ENCODE peak calls at places on chromosome 1, in eight cellular contexts. One of them, this sample, is unnamed.

GRCh38 chr1:100077525-100077924 is 55.2 kb downstream of the SASS6 start:
- DNase-seq in cardiac muscle cell: no peak
- DNase-seq in thyroid gland: no peak
- DNase-seq in K562: no peak
- DNase-seq in HepG2: no peak
- DNase-seq in hepatocyte: no peak
- DNase-seq in psoas muscle: no peak
- DNase-seq in heart left ventricle: no peak
- DNase-seq in this sample: no peak

GRCh38 chr1:33320619-33321165 is at the start of gene A3GALT2:
- DNase-seq in cardiac muscle cell: no peak
- DNase-seq in thyroid gland: no peak
- DNase-seq in K562: no peak
- DNase-seq in HepG2: no peak
- DNase-seq in hepatocyte: no peak
- DNase-seq in psoas muscle: no peak
- DNase-seq in heart left ventricle: no peak
- DNase-seq in this sample: no peak

GRCh38 chr1:23422955-23423354 is 1.6 kb downstream of the TCEA3 start:
- DNase-seq in cardiac muscle cell: no peak
- DNase-seq in thyroid gland: peak
- DNase-seq in K562: no peak
- DNase-seq in HepG2: no peak
- DNase-seq in hepatocyte: no peak
- DNase-seq in psoas muscle: no peak
- DNase-seq in heart left ventricle: no peak
- DNase-seq in this sample: no peak

GRCh38 chr1:221565718-221566117 is 176.2 kb downstream of the DUSP10 start:
- DNase-seq in cardiac muscle cell: peak
- DNase-seq in thyroid gland: no peak
- DNase-seq in K562: no peak
- DNase-seq in HepG2: no peak
- DNase-seq in hepatocyte: no peak
- DNase-seq in psoas muscle: no peak
- DNase-seq in heart left ventricle: no peak
- DNase-seq in this sample: no peak

GRCh38 chr1:99849413-99849743 is 783 bp upstream of the AGL start:
- DNase-seq in cardiac muscle cell: no peak
- DNase-seq in thyroid gland: peak
- DNase-seq in K562: peak
- DNase-seq in HepG2: peak
- DNase-seq in hepatocyte: peak
- DNase-seq in psoas muscle: no peak
- DNase-seq in heart left ventricle: no peak
- DNase-seq in this sample: no peak

GRCh38 chr1:10716840-10717239 is 79.6 kb downstream of the CASZ1 start:
- DNase-seq in cardiac muscle cell: peak
- DNase-seq in thyroid gland: no peak
- DNase-seq in K562: no peak
- DNase-seq in HepG2: no peak
- DNase-seq in hepatocyte: no peak
- DNase-seq in psoas muscle: no peak
- DNase-seq in heart left ventricle: no peak
- DNase-seq in this sample: no peak

GRCh38 chr1:75797606-75798216 is 1.0 kb downstream of the MSH4 start:
- DNase-seq in cardiac muscle cell: no peak
- DNase-seq in thyroid gland: no peak
- DNase-seq in K562: no peak
- DNase-seq in HepG2: no peak
- DNase-seq in hepatocyte: no peak
- DNase-seq in psoas muscle: no peak
- DNase-seq in heart left ventricle: no peak
- DNase-seq in this sample: no peak

GRCh38 chr1:110119843-110120242 is 7.6 kb downstream of the UBL4B start:
- DNase-seq in cardiac muscle cell: no peak
- DNase-seq in thyroid gland: no peak
- DNase-seq in K562: no peak
- DNase-seq in HepG2: no peak
- DNase-seq in hepatocyte: no peak
- DNase-seq in psoas muscle: no peak
- DNase-seq in heart left ventricle: no peak
- DNase-seq in this sample: no peak

GRCh38 chr1:1040004-1040991 is 20.4 kb downstream of the AGRN start:
- DNase-seq in cardiac muscle cell: peak
- DNase-seq in thyroid gland: peak
- DNase-seq in K562: peak
- DNase-seq in HepG2: no peak
- DNase-seq in hepatocyte: peak
- DNase-seq in psoas muscle: peak
- DNase-seq in heart left ventricle: peak
- DNase-seq in this sample: peak

GRCh38 chr1:161261859-161262225 is 3.3 kb downstream of the PCP4L1 start:
- DNase-seq in cardiac muscle cell: no peak
- DNase-seq in thyroid gland: no peak
- DNase-seq in K562: no peak
- DNase-seq in HepG2: no peak
- DNase-seq in hepatocyte: no peak
- DNase-seq in psoas muscle: no peak
- DNase-seq in heart left ventricle: no peak
- DNase-seq in this sample: no peak

GRCh38 chr1:25700124-25700523 is 83.5 kb downstream of the MAN1C1 start:
- DNase-seq in cardiac muscle cell: peak
- DNase-seq in thyroid gland: peak
- DNase-seq in K562: no peak
- DNase-seq in HepG2: no peak
- DNase-seq in hepatocyte: peak
- DNase-seq in psoas muscle: peak
- DNase-seq in heart left ventricle: peak
- DNase-seq in this sample: no peak

GRCh38 chr1:234214129-234214910 is 158.9 kb upstream of the COA6 start:
- DNase-seq in cardiac muscle cell: peak
- DNase-seq in thyroid gland: peak
- DNase-seq in K562: no peak
- DNase-seq in HepG2: no peak
- DNase-seq in hepatocyte: peak
- DNase-seq in psoas muscle: peak
- DNase-seq in heart left ventricle: peak
- DNase-seq in this sample: no peak
- TF ChIP-seq CTCF in cardiac muscle cell: no peak
- TF ChIP-seq CTCF in thyroid gland: no peak
- TF ChIP-seq CTCF in K562: no peak
- TF ChIP-seq CTCF in HepG2: peak
- TF ChIP-seq CTCF in hepatocyte: no peak
- TF ChIP-seq CTCF in psoas muscle: no peak
- TF ChIP-seq CTCF in heart left ventricle: no peak
- TF ChIP-seq CTCF in this sample: no peak

GRCh38 chr1:66154394-66154793 is 361.7 kb downstream of the PDE4B start:
- DNase-seq in cardiac muscle cell: no peak
- DNase-seq in thyroid gland: peak
- DNase-seq in K562: no peak
- DNase-seq in HepG2: no peak
- DNase-seq in hepatocyte: no peak
- DNase-seq in psoas muscle: no peak
- DNase-seq in heart left ventricle: no peak
- DNase-seq in this sample: no peak

GRCh38 chr1:66160719-66161118 is 368.0 kb downstream of the PDE4B start:
- DNase-seq in cardiac muscle cell: no peak
- DNase-seq in thyroid gland: no peak
- DNase-seq in K562: no peak
- DNase-seq in HepG2: no peak
- DNase-seq in hepatocyte: no peak
- DNase-seq in psoas muscle: no peak
- DNase-seq in heart left ventricle: no peak
- DNase-seq in this sample: no peak

GRCh38 chr1:66152034-66152433 is 359.3 kb downstream of the PDE4B start:
- DNase-seq in cardiac muscle cell: no peak
- DNase-seq in thyroid gland: no peak
- DNase-seq in K562: no peak
- DNase-seq in HepG2: no peak
- DNase-seq in hepatocyte: no peak
- DNase-seq in psoas muscle: no peak
- DNase-seq in heart left ventricle: no peak
- DNase-seq in this sample: no peak

DNA sequence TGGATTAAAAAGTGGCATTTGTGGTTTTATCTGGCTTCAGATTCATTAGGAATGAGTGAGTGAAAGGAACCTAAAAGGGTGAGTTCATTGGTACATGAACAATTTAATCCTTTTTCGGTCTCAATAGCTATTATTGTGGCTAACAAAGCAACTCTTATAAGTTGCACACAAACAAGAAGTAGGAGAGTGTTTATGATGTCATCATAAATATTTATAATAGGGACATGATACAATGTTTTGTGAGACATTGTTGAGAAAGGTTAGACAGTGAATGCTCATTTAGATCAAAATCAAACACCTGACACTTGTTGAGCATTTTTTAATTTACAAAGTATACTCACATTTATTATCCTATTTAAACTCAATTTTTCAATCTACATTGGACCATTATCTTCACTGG is 363.4 kb downstream of the PDE4B start:
- DNase-seq in cardiac muscle cell: no peak
- DNase-seq in thyroid gland: no peak
- DNase-seq in K562: no peak
- DNase-seq in HepG2: no peak
- DNase-seq in hepatocyte: no peak
- DNase-seq in psoas muscle: no peak
- DNase-seq in heart left ventricle: no peak
- DNase-seq in this sample: no peak
- H3K27ac ChIP-seq in cardiac muscle cell: no peak
- H3K27ac ChIP-seq in thyroid gland: no peak
- H3K27ac ChIP-seq in K562: no peak
- H3K27ac ChIP-seq in HepG2: no peak
- H3K27ac ChIP-seq in hepatocyte: no peak
- H3K27ac ChIP-seq in psoas muscle: no peak
- H3K27ac ChIP-seq in heart left ventricle: no peak
- H3K27ac ChIP-seq in this sample: no peak

GRCh38 chr1:210698661-210699060 is 370.0 kb downstream of the HHAT start:
- DNase-seq in cardiac muscle cell: no peak
- DNase-seq in thyroid gland: no peak
- DNase-seq in K562: no peak
- DNase-seq in HepG2: no peak
- DNase-seq in hepatocyte: no peak
- DNase-seq in psoas muscle: no peak
- DNase-seq in heart left ventricle: no peak
- DNase-seq in this sample: no peak

GRCh38 chr1:210695041-210695440 is 366.3 kb downstream of the HHAT start:
- DNase-seq in cardiac muscle cell: no peak
- DNase-seq in thyroid gland: no peak
- DNase-seq in K562: no peak
- DNase-seq in HepG2: no peak
- DNase-seq in hepatocyte: no peak
- DNase-seq in psoas muscle: no peak
- DNase-seq in heart left ventricle: no peak
- DNase-seq in this sample: no peak

GRCh38 chr1:210700083-210700482 is 371.4 kb downstream of the HHAT start:
- DNase-seq in cardiac muscle cell: no peak
- DNase-seq in thyroid gland: no peak
- DNase-seq in K562: no peak
- DNase-seq in HepG2: no peak
- DNase-seq in hepatocyte: no peak
- DNase-seq in psoas muscle: no peak
- DNase-seq in heart left ventricle: no peak
- DNase-seq in this sample: no peak

GRCh38 chr1:210697185-210697584 is 368.5 kb downstream of the HHAT start:
- DNase-seq in cardiac muscle cell: no peak
- DNase-seq in thyroid gland: no peak
- DNase-seq in K562: no peak
- DNase-seq in HepG2: no peak
- DNase-seq in hepatocyte: no peak
- DNase-seq in psoas muscle: no peak
- DNase-seq in heart left ventricle: no peak
- DNase-seq in this sample: no peak

DNA sequence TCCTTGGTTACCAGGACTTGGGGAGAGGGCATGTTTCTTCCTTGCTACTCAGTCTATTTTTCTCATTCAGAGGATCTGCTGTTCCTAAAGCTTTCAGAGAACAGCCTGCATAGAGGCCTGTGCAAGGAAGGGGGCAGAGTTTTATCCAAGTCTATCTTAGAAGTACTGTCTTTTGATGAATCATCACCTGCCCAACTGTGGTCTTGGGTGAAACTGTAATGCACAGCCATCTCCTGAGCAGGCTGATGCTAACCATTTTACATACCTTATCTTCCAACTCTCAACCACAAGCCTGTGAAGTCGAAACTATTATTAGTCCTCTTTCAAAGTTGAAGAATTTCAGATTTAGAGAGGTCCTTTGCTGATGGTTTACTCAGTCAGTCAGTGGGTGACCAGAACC is 368.0 kb downstream of the HHAT start:
- DNase-seq in cardiac muscle cell: no peak
- DNase-seq in thyroid gland: no peak
- DNase-seq in K562: no peak
- DNase-seq in HepG2: no peak
- DNase-seq in hepatocyte: no peak
- DNase-seq in psoas muscle: no peak
- DNase-seq in heart left ventricle: no peak
- DNase-seq in this sample: no peak
- TF ChIP-seq CTCF in cardiac muscle cell: no peak
- TF ChIP-seq CTCF in thyroid gland: no peak
- TF ChIP-seq CTCF in K562: no peak
- TF ChIP-seq CTCF in HepG2: no peak
- TF ChIP-seq CTCF in hepatocyte: no peak
- TF ChIP-seq CTCF in psoas muscle: no peak
- TF ChIP-seq CTCF in heart left ventricle: no peak
- TF ChIP-seq CTCF in this sample: no peak

DNA sequence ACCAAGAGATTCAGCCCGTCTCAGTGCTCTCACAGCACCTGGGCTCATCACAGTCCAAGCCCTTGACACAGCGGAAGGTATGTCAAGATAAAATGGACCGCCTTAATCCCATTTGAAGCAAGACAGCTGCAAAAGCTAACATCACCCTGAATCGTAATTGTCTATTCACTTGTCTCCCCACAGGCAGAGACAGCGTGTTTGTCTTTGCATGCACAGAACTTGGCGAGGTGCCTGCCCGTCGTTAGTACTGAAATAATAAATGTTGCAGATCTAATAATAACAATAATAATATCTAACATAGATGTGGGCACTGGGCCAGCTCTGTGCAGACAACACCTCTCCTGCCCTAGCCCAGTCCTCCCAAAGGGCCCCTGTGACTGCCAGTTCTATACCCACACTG is 271.7 kb downstream of the NPHP4 start:
- DNase-seq in cardiac muscle cell: no peak
- DNase-seq in thyroid gland: no peak
- DNase-seq in K562: no peak
- DNase-seq in HepG2: no peak
- DNase-seq in hepatocyte: no peak
- DNase-seq in psoas muscle: no peak
- DNase-seq in heart left ventricle: no peak
- DNase-seq in this sample: no peak
- H3K27ac ChIP-seq in cardiac muscle cell: no peak
- H3K27ac ChIP-seq in thyroid gland: no peak
- H3K27ac ChIP-seq in K562: no peak
- H3K27ac ChIP-seq in HepG2: no peak
- H3K27ac ChIP-seq in hepatocyte: no peak
- H3K27ac ChIP-seq in psoas muscle: no peak
- H3K27ac ChIP-seq in heart left ventricle: no peak
- H3K27ac ChIP-seq in this sample: no peak

DNA sequence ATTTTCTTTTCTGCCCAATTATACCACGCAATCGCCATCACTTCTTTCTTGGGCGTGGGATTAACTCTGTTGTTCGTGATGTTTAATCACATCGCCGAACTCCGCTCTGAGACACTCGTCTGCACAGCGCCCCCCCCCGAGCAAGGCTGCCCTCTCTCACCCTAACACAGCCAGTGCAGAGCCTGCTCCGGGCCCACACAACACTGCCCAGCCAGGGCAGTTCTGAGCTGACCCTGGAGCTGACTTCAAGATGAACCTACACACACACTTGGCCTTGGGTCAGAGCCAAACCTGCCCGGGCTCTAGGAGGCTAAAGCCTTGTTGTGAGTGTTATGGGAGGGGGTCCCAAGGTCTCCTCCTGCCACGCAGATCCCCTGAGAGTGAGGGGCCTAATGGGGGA is 64.6 kb upstream of the LRP8 start:
- DNase-seq in cardiac muscle cell: no peak
- DNase-seq in thyroid gland: no peak
- DNase-seq in K562: no peak
- DNase-seq in HepG2: no peak
- DNase-seq in hepatocyte: no peak
- DNase-seq in psoas muscle: no peak
- DNase-seq in heart left ventricle: no peak
- DNase-seq in this sample: no peak
- TF ChIP-seq CTCF in cardiac muscle cell: no peak
- TF ChIP-seq CTCF in thyroid gland: no peak
- TF ChIP-seq CTCF in K562: peak
- TF ChIP-seq CTCF in HepG2: no peak
- TF ChIP-seq CTCF in hepatocyte: no peak
- TF ChIP-seq CTCF in psoas muscle: no peak
- TF ChIP-seq CTCF in heart left ventricle: no peak
- TF ChIP-seq CTCF in this sample: no peak